ENCODE peak calls at places on chromosomes 1 and 21, in eight cellular contexts. One of them, this sample, is unnamed.

GRCh38 chr1:95381980-95382379 is 148.0 kb downstream of the RWDD3 start:
- DNase-seq in mammary epithelial cell: no peak
- DNase-seq in PC-3: no peak
- DNase-seq in transverse colon: no peak
- DNase-seq in OCI-LY7: no peak
- DNase-seq in tibial artery: no peak
- DNase-seq in psoas muscle: no peak
- DNase-seq in effector memory CD4-positive, alpha-beta T cell: no peak
- DNase-seq in this sample: no peak

GRCh38 chr1:12019858-12020509 is 686 bp downstream of the MIIP start:
- DNase-seq in mammary epithelial cell: peak; percentile 21
- DNase-seq in PC-3: no peak
- DNase-seq in transverse colon: no peak
- DNase-seq in OCI-LY7: no peak
- DNase-seq in tibial artery: no peak
- DNase-seq in psoas muscle: no peak
- DNase-seq in effector memory CD4-positive, alpha-beta T cell: no peak
- DNase-seq in this sample: no peak

GRCh38 chr21:28916150-28916893 is 76.4 kb downstream of the LTN1 start:
- DNase-seq in mammary epithelial cell: no peak
- DNase-seq in PC-3: no peak
- DNase-seq in transverse colon: no peak
- DNase-seq in OCI-LY7: no peak
- DNase-seq in tibial artery: no peak
- DNase-seq in psoas muscle: no peak
- DNase-seq in effector memory CD4-positive, alpha-beta T cell: no peak
- DNase-seq in this sample: no peak

GRCh38 chr1:8018492-8019228 is 7.4 kb downstream of the ERRFI1 start:
- DNase-seq in mammary epithelial cell: no peak
- DNase-seq in PC-3: peak; percentile 61
- DNase-seq in transverse colon: no peak
- DNase-seq in OCI-LY7: no peak
- DNase-seq in tibial artery: no peak
- DNase-seq in psoas muscle: no peak
- DNase-seq in effector memory CD4-positive, alpha-beta T cell: no peak
- DNase-seq in this sample: no peak

GRCh38 chr1:40861227-40862003 is 748 bp downstream of the CITED4 start:
- DNase-seq in mammary epithelial cell: peak; percentile 41
- DNase-seq in PC-3: no peak
- DNase-seq in transverse colon: peak; percentile 44
- DNase-seq in OCI-LY7: no peak
- DNase-seq in tibial artery: peak; percentile 31
- DNase-seq in psoas muscle: peak; percentile 79
- DNase-seq in effector memory CD4-positive, alpha-beta T cell: no peak
- DNase-seq in this sample: peak; percentile 72

GRCh38 chr1:26696645-26697440 is 1.0 kb downstream of the ARID1A start:
- DNase-seq in mammary epithelial cell: no peak
- DNase-seq in PC-3: no peak
- DNase-seq in transverse colon: peak; percentile 52
- DNase-seq in OCI-LY7: peak; percentile 72
- DNase-seq in tibial artery: peak; percentile 28
- DNase-seq in psoas muscle: peak; percentile 70
- DNase-seq in effector memory CD4-positive, alpha-beta T cell: peak; percentile 63
- DNase-seq in this sample: peak; percentile 46

GRCh38 chr1:167333703-167334102 is 113.0 kb downstream of the POU2F1 start:
- DNase-seq in mammary epithelial cell: no peak
- DNase-seq in PC-3: no peak
- DNase-seq in transverse colon: no peak
- DNase-seq in OCI-LY7: peak; percentile 43
- DNase-seq in tibial artery: no peak
- DNase-seq in psoas muscle: no peak
- DNase-seq in effector memory CD4-positive, alpha-beta T cell: no peak
- DNase-seq in this sample: no peak

GRCh38 chr1:213136190-213136917 is 85.3 kb downstream of the RPS6KC1 start:
- DNase-seq in mammary epithelial cell: no peak
- DNase-seq in PC-3: no peak
- DNase-seq in transverse colon: peak; percentile 42
- DNase-seq in OCI-LY7: no peak
- DNase-seq in tibial artery: no peak
- DNase-seq in psoas muscle: no peak
- DNase-seq in effector memory CD4-positive, alpha-beta T cell: no peak
- DNase-seq in this sample: no peak

GRCh38 chr1:92784051-92784638 is 763 bp downstream of the EVI5 start:
- DNase-seq in mammary epithelial cell: peak; percentile 89
- DNase-seq in PC-3: peak; percentile 61
- DNase-seq in transverse colon: peak; percentile 30
- DNase-seq in OCI-LY7: peak; percentile 53
- DNase-seq in tibial artery: no peak
- DNase-seq in psoas muscle: peak; percentile 71
- DNase-seq in effector memory CD4-positive, alpha-beta T cell: peak; percentile 14
- DNase-seq in this sample: no peak

GRCh38 chr21:34583926-34584563 is 30.9 kb downstream of the RCAN1 start:
- DNase-seq in mammary epithelial cell: no peak
- DNase-seq in PC-3: no peak
- DNase-seq in transverse colon: no peak
- DNase-seq in OCI-LY7: no peak
- DNase-seq in tibial artery: no peak
- DNase-seq in psoas muscle: no peak
- DNase-seq in effector memory CD4-positive, alpha-beta T cell: no peak
- DNase-seq in this sample: no peak

GRCh38 chr1:21636029-21636428 is 33.1 kb downstream of the RAP1GAP start:
- DNase-seq in mammary epithelial cell: no peak
- DNase-seq in PC-3: no peak
- DNase-seq in transverse colon: no peak
- DNase-seq in OCI-LY7: no peak
- DNase-seq in tibial artery: no peak
- DNase-seq in psoas muscle: no peak
- DNase-seq in effector memory CD4-positive, alpha-beta T cell: no peak
- DNase-seq in this sample: no peak

GRCh38 chr1:21633992-21634475 is 35.1 kb downstream of the RAP1GAP start:
- DNase-seq in mammary epithelial cell: no peak
- DNase-seq in PC-3: no peak
- DNase-seq in transverse colon: no peak
- DNase-seq in OCI-LY7: no peak
- DNase-seq in tibial artery: no peak
- DNase-seq in psoas muscle: no peak
- DNase-seq in effector memory CD4-positive, alpha-beta T cell: no peak
- DNase-seq in this sample: no peak

GRCh38 chr1:21635138-21635535 is 34.0 kb downstream of the RAP1GAP start:
- DNase-seq in mammary epithelial cell: no peak
- DNase-seq in PC-3: no peak
- DNase-seq in transverse colon: no peak
- DNase-seq in OCI-LY7: no peak
- DNase-seq in tibial artery: no peak
- DNase-seq in psoas muscle: no peak
- DNase-seq in effector memory CD4-positive, alpha-beta T cell: no peak
- DNase-seq in this sample: no peak

GRCh38 chr1:21633141-21633755 is 35.9 kb downstream of the RAP1GAP start:
- DNase-seq in mammary epithelial cell: no peak
- DNase-seq in PC-3: no peak
- DNase-seq in transverse colon: no peak
- DNase-seq in OCI-LY7: no peak
- DNase-seq in tibial artery: no peak
- DNase-seq in psoas muscle: no peak
- DNase-seq in effector memory CD4-positive, alpha-beta T cell: no peak
- DNase-seq in this sample: no peak

GRCh38 chr1:21634481-21635137 is 34.5 kb downstream of the RAP1GAP start:
- DNase-seq in mammary epithelial cell: no peak
- DNase-seq in PC-3: no peak
- DNase-seq in transverse colon: peak; percentile 60
- DNase-seq in OCI-LY7: no peak
- DNase-seq in tibial artery: no peak
- DNase-seq in psoas muscle: no peak
- DNase-seq in effector memory CD4-positive, alpha-beta T cell: no peak
- DNase-seq in this sample: peak; percentile 77
- H3K4me1 ChIP-seq in mammary epithelial cell: peaks cover 9% of the 10 kb centered on the region
- H3K4me1 ChIP-seq in PC-3: peaks cover 34% of the 10 kb centered on the region
- H3K4me1 ChIP-seq in transverse colon: no peaks in the 10 kb centered on the region
- H3K4me1 ChIP-seq in OCI-LY7: no peaks in the 10 kb centered on the region
- H3K4me1 ChIP-seq in tibial artery: no peaks in the 10 kb centered on the region
- H3K4me1 ChIP-seq in psoas muscle: peaks cover 5% of the 10 kb centered on the region
- H3K4me1 ChIP-seq in effector memory CD4-positive, alpha-beta T cell: no peaks in the 10 kb centered on the region
- H3K4me1 ChIP-seq in this sample: peaks cover 4% of the 10 kb centered on the region

GRCh38 chr21:45284456-45284741 is 3.3 kb downstream of the POFUT2 start:
- DNase-seq in mammary epithelial cell: no peak
- DNase-seq in PC-3: no peak
- DNase-seq in transverse colon: no peak
- DNase-seq in OCI-LY7: no peak
- DNase-seq in tibial artery: peak; percentile 3
- DNase-seq in psoas muscle: peak; percentile 36
- DNase-seq in effector memory CD4-positive, alpha-beta T cell: no peak
- DNase-seq in this sample: peak; percentile 5
- H3K36me3 ChIP-seq in mammary epithelial cell: peaks cover 4% of the 10 kb centered on the region
- H3K36me3 ChIP-seq in PC-3: peaks cover 27% of the 10 kb centered on the region
- H3K36me3 ChIP-seq in transverse colon: no peaks in the 10 kb centered on the region
- H3K36me3 ChIP-seq in OCI-LY7: peaks cover 18% of the 10 kb centered on the region
- H3K36me3 ChIP-seq in tibial artery: peaks cover 61% of the 10 kb centered on the region
- H3K36me3 ChIP-seq in psoas muscle: peaks cover 2% of the 10 kb centered on the region
- H3K36me3 ChIP-seq in effector memory CD4-positive, alpha-beta T cell: peaks cover 55% of the 10 kb centered on the region
- H3K36me3 ChIP-seq in this sample: no peaks in the 10 kb centered on the region

GRCh38 chr21:9760398-9761074 is 760.8 kb upstream of the TPTE start:
- DNase-seq in mammary epithelial cell: no peak
- DNase-seq in PC-3: no peak
- DNase-seq in transverse colon: no peak
- DNase-seq in OCI-LY7: no peak
- DNase-seq in tibial artery: no peak
- DNase-seq in psoas muscle: no peak
- DNase-seq in effector memory CD4-positive, alpha-beta T cell: no peak
- DNase-seq in this sample: no peak

GRCh38 chr21:9763306-9763705 is 758.1 kb upstream of the TPTE start:
- DNase-seq in mammary epithelial cell: no peak
- DNase-seq in PC-3: no peak
- DNase-seq in transverse colon: no peak
- DNase-seq in OCI-LY7: no peak
- DNase-seq in tibial artery: no peak
- DNase-seq in psoas muscle: no peak
- DNase-seq in effector memory CD4-positive, alpha-beta T cell: no peak
- DNase-seq in this sample: no peak

GRCh38 chr21:9767592-9768375 is 753.6 kb upstream of the TPTE start:
- DNase-seq in mammary epithelial cell: no peak
- DNase-seq in PC-3: no peak
- DNase-seq in transverse colon: no peak
- DNase-seq in OCI-LY7: no peak
- DNase-seq in tibial artery: no peak
- DNase-seq in psoas muscle: no peak
- DNase-seq in effector memory CD4-positive, alpha-beta T cell: no peak
- DNase-seq in this sample: no peak

GRCh38 chr21:9759972-9760371 is 761.4 kb upstream of the TPTE start:
- DNase-seq in mammary epithelial cell: no peak
- DNase-seq in PC-3: no peak
- DNase-seq in transverse colon: no peak
- DNase-seq in OCI-LY7: no peak
- DNase-seq in tibial artery: no peak
- DNase-seq in psoas muscle: no peak
- DNase-seq in effector memory CD4-positive, alpha-beta T cell: no peak
- DNase-seq in this sample: no peak

GRCh38 chr21:9763807-9764206 is 757.6 kb upstream of the TPTE start:
- DNase-seq in mammary epithelial cell: no peak
- DNase-seq in PC-3: no peak
- DNase-seq in transverse colon: no peak
- DNase-seq in OCI-LY7: no peak
- DNase-seq in tibial artery: no peak
- DNase-seq in psoas muscle: no peak
- DNase-seq in effector memory CD4-positive, alpha-beta T cell: no peak
- DNase-seq in this sample: no peak
- H3K9me3 ChIP-seq in mammary epithelial cell: peaks cover 69% of the 10 kb centered on the region
- H3K9me3 ChIP-seq in PC-3: peaks cover 63% of the 10 kb centered on the region
- H3K9me3 ChIP-seq in transverse colon: peaks cover 38% of the 10 kb centered on the region
- H3K9me3 ChIP-seq in OCI-LY7: peaks cover 48% of the 10 kb centered on the region
- H3K9me3 ChIP-seq in tibial artery: no peaks in the 10 kb centered on the region
- H3K9me3 ChIP-seq in psoas muscle: peaks cover 3% of the 10 kb centered on the region
- H3K9me3 ChIP-seq in effector memory CD4-positive, alpha-beta T cell: peaks cover 5% of the 10 kb centered on the region
- H3K9me3 ChIP-seq in this sample: peaks cover 90% of the 10 kb centered on the region

GRCh38 chr1:153544453-153545066 is 1.0 kb downstream of the S100A4 start:
- DNase-seq in mammary epithelial cell: no peak
- DNase-seq in PC-3: no peak
- DNase-seq in transverse colon: no peak
- DNase-seq in OCI-LY7: no peak
- DNase-seq in tibial artery: peak; percentile 25
- DNase-seq in psoas muscle: no peak
- DNase-seq in effector memory CD4-positive, alpha-beta T cell: no peak
- DNase-seq in this sample: no peak
- H3K4me1 ChIP-seq in mammary epithelial cell: peaks cover 69% of the 10 kb centered on the region
- H3K4me1 ChIP-seq in PC-3: peaks cover 71% of the 10 kb centered on the region
- H3K4me1 ChIP-seq in transverse colon: peaks cover 48% of the 10 kb centered on the region
- H3K4me1 ChIP-seq in OCI-LY7: peaks cover 16% of the 10 kb centered on the region
- H3K4me1 ChIP-seq in tibial artery: peaks cover 2% of the 10 kb centered on the region
- H3K4me1 ChIP-seq in psoas muscle: peaks cover 14% of the 10 kb centered on the region
- H3K4me1 ChIP-seq in effector memory CD4-positive, alpha-beta T cell: peaks cover 61% of the 10 kb centered on the region
- H3K4me1 ChIP-seq in this sample: peaks cover 33% of the 10 kb centered on the region

GRCh38 chr21:37202221-37202805 is 64.8 kb downstream of the VPS26C start:
- DNase-seq in mammary epithelial cell: no peak
- DNase-seq in PC-3: no peak
- DNase-seq in transverse colon: no peak
- DNase-seq in OCI-LY7: no peak
- DNase-seq in tibial artery: no peak
- DNase-seq in psoas muscle: no peak
- DNase-seq in effector memory CD4-positive, alpha-beta T cell: no peak
- DNase-seq in this sample: no peak
- H3K36me3 ChIP-seq in mammary epithelial cell: peaks cover 11% of the 10 kb centered on the region
- H3K36me3 ChIP-seq in PC-3: peaks cover 39% of the 10 kb centered on the region
- H3K36me3 ChIP-seq in transverse colon: no peaks in the 10 kb centered on the region
- H3K36me3 ChIP-seq in OCI-LY7: peaks cover 29% of the 10 kb centered on the region
- H3K36me3 ChIP-seq in tibial artery: peaks cover 49% of the 10 kb centered on the region
- H3K36me3 ChIP-seq in psoas muscle: peaks cover 2% of the 10 kb centered on the region
- H3K36me3 ChIP-seq in effector memory CD4-positive, alpha-beta T cell: peaks cover 31% of the 10 kb centered on the region
- H3K36me3 ChIP-seq in this sample: no peaks in the 10 kb centered on the region

This sample was measured in mucosa of descending colon.